ENCODE peak calls at places on chromosome 17, in ten cellular contexts. B is aorta; U is lower leg skin; W is Jurkat, Clone E6-1; O is lower lobe of right lung; N is IMR-90; M is breast epithelium; E is K562; H is fibroblast of pulmonary artery; Q is Peyer's patch. K is an unnamed sample.

GRCh38 chr17:7046127-7046724 is 2.3 kb upstream of the SLC16A11 start:
- DNase-seq in Q (peak; percentile 87), H (no peak), U (peak; percentile 94), N (no peak), B (no peak), M (peak; percentile 92), E (no peak), W (no peak), O (peak; percentile 92), K (no peak)

GRCh38 chr17:2043785-2044184 is 2.0 kb downstream of the OVCA2 start:
- DNase-seq in N (peak; percentile 80), M (no peak), W (no peak), B (no peak), U (no peak), H (no peak), O (no peak), E (no peak), Q (no peak), K (no peak)

GRCh38 chr17:35291802-35292201 is 48.9 kb downstream of the SLFN5 start:
- DNase-seq in B (no peak), E (no peak), W (no peak), M (no peak), U (no peak), H (peak; percentile 89), N (peak; percentile 8), O (no peak), Q (no peak), K (no peak)

GRCh38 chr17:33725675-33726271 is 432.7 kb upstream of the ASIC2 start:
- DNase-seq in N (peak; percentile 17), Q (peak; percentile 55), H (peak; percentile 34), O (peak; percentile 51), W (peak; percentile 8), B (no peak), U (no peak), E (peak; percentile 66), M (no peak), K (peak; percentile 29)

GRCh38 chr17:63937319-63937718 is 5.2 kb upstream of the CD79B start:
- DNase-seq in O (no peak), B (no peak), Q (no peak), W (no peak), M (no peak), N (no peak), E (no peak), U (no peak), H (no peak), K (no peak)

GRCh38 chr17:32281011-32281451 is 15.4 kb downstream of the RHBDL3 start:
- DNase-seq in B (no peak), Q (no peak), H (peak; percentile 50), U (no peak), E (no peak), N (no peak), O (peak; percentile 53), W (no peak), M (no peak), K (peak; percentile 80)

GRCh38 chr17:50692448-50693040 is 15.2 kb downstream of the ANKRD40 start:
- DNase-seq in N (no peak), B (no peak), E (no peak), O (no peak), M (no peak), Q (no peak), W (no peak), U (no peak), H (no peak), K (no peak)

GRCh38 chr17:77677210-77677609 is 281.3 kb upstream of the TNRC6C start:
- DNase-seq in O (no peak), W (no peak), B (no peak), M (no peak), H (no peak), U (no peak), N (no peak), E (no peak), Q (no peak), K (peak; percentile 40)

GRCh38 chr17:3843935-3844516 is 2.0 kb downstream of the NCBP3 start:
- DNase-seq in O (no peak), M (no peak), B (peak; percentile 31), U (no peak), E (peak; percentile 52), W (peak; percentile 58), Q (peak; percentile 66), H (peak; percentile 61), N (no peak), K (no peak)

GRCh38 chr17:59154335-59154720 is 658 bp downstream of the SKA2 start:
- DNase-seq in E (peak; percentile 18), Q (peak; percentile 64), U (no peak), H (peak; percentile 49), B (peak; percentile 78), M (no peak), O (peak; percentile 53), N (peak; percentile 39), W (peak; percentile 49), K (peak; percentile 45)

GRCh38 chr17:7851438-7852261 is 3.2 kb upstream of the TMEM88 start:
- DNase-seq in O (peak; percentile 94), U (peak; percentile 97), W (peak; percentile 89), M (peak; percentile 92), Q (peak; percentile 98), H (peak; percentile 89), N (peak; percentile 81), E (peak; percentile 55), B (peak; percentile 97), K (peak; percentile 91)

GRCh38 chr17:15662726-15663125 is 21.4 kb downstream of the TRIM16 start:
- DNase-seq in E (no peak), B (no peak), Q (no peak), W (no peak), M (no peak), N (no peak), U (peak; percentile 5), O (no peak), H (no peak), K (no peak)

GRCh38 chr17:21363776-21364642 is 12.1 kb upstream of the KCNJ12 start:
- DNase-seq in W (no peak), H (no peak), Q (no peak), M (no peak), O (no peak), N (no peak), E (no peak), U (no peak), B (no peak), K (no peak)

GRCh38 chr17:46110219-46110618 is 83.0 kb downstream of the KANSL1 start:
- DNase-seq in N (no peak), U (no peak), M (no peak), W (no peak), B (no peak), E (no peak), Q (no peak), O (no peak), H (no peak), K (no peak)

GRCh38 chr17:1590031-1590746 is 27.6 kb upstream of the PITPNA start:
- DNase-seq in N (peak; percentile 90), W (no peak), B (peak; percentile 90), Q (peak; percentile 72), M (no peak), E (peak; percentile 77), H (peak; percentile 81), O (peak; percentile 55), U (no peak), K (peak; percentile 70)

GRCh38 chr17:67557921-67558320 is 159.8 kb upstream of the NOL11 start:
- DNase-seq in Q (no peak), O (no peak), H (peak; percentile 18), W (no peak), N (peak; percentile 25), B (no peak), U (no peak), M (no peak), E (no peak), K (no peak)

DNA sequence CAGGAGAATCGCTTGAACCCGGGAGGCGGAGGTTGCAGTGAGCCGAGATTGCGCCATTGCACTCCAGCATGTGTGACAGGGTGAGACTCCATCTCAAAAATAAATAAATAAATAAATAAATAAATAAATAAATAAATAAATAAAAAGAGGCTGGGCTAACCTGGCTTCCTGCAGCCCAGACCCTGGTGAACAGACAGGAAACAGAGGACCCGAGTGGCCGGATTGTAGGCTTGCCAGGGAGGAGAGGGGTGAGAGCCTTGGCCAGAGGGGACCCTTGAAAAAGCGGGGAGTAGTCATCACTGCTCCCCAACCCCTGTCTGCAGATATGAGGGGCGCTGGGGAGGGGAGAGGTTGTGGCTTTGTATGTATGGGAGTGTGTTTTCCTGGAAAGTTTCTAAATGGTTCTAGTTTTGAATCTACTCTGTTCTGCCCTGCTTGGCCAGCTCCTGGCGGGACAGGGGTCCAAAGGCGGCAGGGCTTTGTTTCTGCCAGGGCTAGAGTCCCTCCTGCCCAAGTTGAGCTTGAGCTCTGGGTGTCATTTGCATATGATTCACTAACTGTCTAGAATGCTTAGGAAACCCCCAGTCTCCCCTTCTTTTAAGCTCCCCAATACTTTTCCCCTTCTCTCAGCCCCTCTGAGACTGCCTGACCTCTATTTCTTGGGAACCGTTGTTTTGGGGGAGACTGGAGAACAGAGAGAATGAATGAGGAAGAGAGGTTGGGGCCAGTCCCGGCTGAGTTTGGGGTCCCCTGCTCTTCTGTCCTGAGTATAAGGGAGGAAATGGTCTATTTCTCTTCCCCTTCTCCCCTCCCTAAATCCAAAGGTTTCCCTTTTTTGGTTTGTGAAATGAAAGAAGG is 16.4 kb downstream of the RARA start:
- DNase-seq in M (no peak), W (no peak), O (peak; percentile 44), N (no peak), E (no peak), U (no peak), B (peak; percentile 50), Q (peak; percentile 37), H (no peak), K (no peak)
- H3K4me3 ChIP-seq in M (peak overlapping the region; percentile 37), W (no peak overlapping the region), O (peak overlapping the region; percentile 32), N (no peak overlapping the region), E (no peak overlapping the region), U (no peak overlapping the region), B (no peak overlapping the region), Q (no peak overlapping the region), H (no peak overlapping the region), K (no peak overlapping the region)

GRCh38 chr17:79741401-79741750 is 10.6 kb downstream of the ENPP7 start:
- DNase-seq in H (no peak), M (no peak), N (no peak), O (no peak), B (no peak), E (no peak), W (no peak), U (no peak), Q (no peak), K (no peak)
- H3K4me3 ChIP-seq in H (no peak overlapping the region), M (peak overlapping the region; percentile 54), N (no peak overlapping the region), O (no peak overlapping the region), B (no peak overlapping the region), E (no peak overlapping the region), W (no peak overlapping the region), U (no peak overlapping the region), Q (no peak overlapping the region), K (no peak overlapping the region)

GRCh38 chr17:69424287-69425041 is 10.0 kb downstream of the MAP2K6 start:
- DNase-seq in Q (no peak), M (no peak), U (no peak), N (no peak), B (no peak), E (no peak), H (no peak), O (no peak), W (no peak), K (no peak)
- H3K4me3 ChIP-seq in Q (no peak overlapping the region), M (no peak overlapping the region), U (no peak overlapping the region), N (no peak overlapping the region), B (no peak overlapping the region), E (no peak overlapping the region), H (no peak overlapping the region), O (no peak overlapping the region), W (no peak overlapping the region), K (no peak overlapping the region)

DNA sequence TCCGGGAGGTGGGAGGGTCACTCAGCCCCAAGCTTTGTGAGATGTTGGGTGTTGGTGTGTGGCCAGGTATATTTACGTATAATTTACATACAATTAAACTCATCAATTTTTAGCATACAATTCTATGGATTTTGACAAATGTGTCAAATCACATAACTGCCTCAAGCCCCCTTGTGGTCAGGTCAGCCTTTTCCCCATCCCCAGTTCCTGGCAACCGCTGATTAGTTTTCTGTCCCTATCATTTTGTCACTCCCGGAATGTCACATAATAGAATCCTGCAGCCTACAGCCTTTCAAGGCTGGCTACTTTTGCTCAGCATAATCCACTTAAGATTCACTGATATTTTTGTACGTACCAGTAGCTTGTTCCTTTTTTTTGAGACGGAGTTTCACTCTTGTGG is 19.4 kb upstream of the RAI1 start:
- DNase-seq in Q (no peak), N (no peak), O (no peak), M (no peak), B (no peak), E (no peak), U (no peak), H (no peak), W (no peak), K (no peak)
- H3K4me3 ChIP-seq in Q (no peak overlapping the region), N (no peak overlapping the region), O (no peak overlapping the region), M (no peak overlapping the region), B (no peak overlapping the region), E (no peak overlapping the region), U (no peak overlapping the region), H (no peak overlapping the region), W (no peak overlapping the region), K (no peak overlapping the region)

K was measured in heart right ventricle.